ENCODE peak calls at places on chromosomes 11 and 22, in five cellular contexts. Q is bronchial epithelial cell, N is spleen, H is Calu3, Z is HCT116. B is an unnamed sample.

GRCh38 chr11:69066122-69067112 is 17.7 kb downstream of the TPCN2 start:
- DNase-seq in Q (no peak), N (no peak), H (no peak), Z (no peak), B (no peak)

GRCh38 chr11:15905334-15905733 is 451.0 kb downstream of the SOX6 start:
- DNase-seq in Q (no peak), N (no peak), H (no peak), Z (no peak), B (no peak)

GRCh38 chr22:20319745-20320658 is at the start of gene DGCR6L:
- DNase-seq in Q (peak), N (peak), H (peak), Z (peak), B (peak)

GRCh38 chr11:27694992-27695391 is 5.3 kb downstream of the BDNF start:
- DNase-seq in Q (peak), N (no peak), H (no peak), Z (no peak), B (no peak)

GRCh38 chr22:23675502-23676415 is 15.1 kb upstream of the RGL4 start:
- DNase-seq in Q (no peak), N (peak), H (peak), Z (no peak), B (peak)

GRCh38 chr11:131033151-131033651 is 116.9 kb upstream of the SNX19 start:
- DNase-seq in Q (peak), N (no peak), H (peak), Z (peak), B (no peak)

GRCh38 chr11:68441466-68442230 is 18.9 kb upstream of the PPP6R3 start:
- DNase-seq in Q (no peak), N (no peak), H (no peak), Z (no peak), B (peak)

GRCh38 chr11:121291896-121292502 is 572 bp upstream of the SC5D start:
- DNase-seq in Q (peak), N (no peak), H (no peak), Z (no peak), B (no peak)

GRCh38 chr11:107856981-107857517 is 1.5 kb downstream of the SLC35F2 start:
- DNase-seq in Q (peak), N (no peak), H (peak), Z (peak), B (no peak)

GRCh38 chr22:40400173-40400572 is 29.8 kb downstream of the SGSM3 start:
- DNase-seq in Q (no peak), N (peak), H (no peak), Z (no peak), B (no peak)

GRCh38 chr22:46534177-46534776 is 3.1 kb downstream of the CELSR1 start:
- DNase-seq in Q (no peak), N (no peak), H (no peak), Z (no peak), B (no peak)

GRCh38 chr11:113345978-113346377 is 31.6 kb downstream of the TTC12 start:
- DNase-seq in Q (peak), N (no peak), H (no peak), Z (no peak), B (no peak)

GRCh38 chr22:19291580-19292261 is at the start of gene CLTCL1:
- DNase-seq in Q (peak), N (peak), H (peak), Z (peak), B (peak)

GRCh38 chr11:110077318-110077717 is 15.9 kb upstream of the ZC3H12C start:
- DNase-seq in Q (no peak), N (no peak), H (no peak), Z (no peak), B (no peak)

GRCh38 chr11:45180158-45180887 is 33.9 kb downstream of the PRDM11 start:
- DNase-seq in Q (peak), N (peak), H (peak), Z (peak), B (peak)

GRCh38 chr11:125154380-125155099 is 10.0 kb upstream of the PKNOX2 start:
- DNase-seq in Q (no peak), N (peak), H (no peak), Z (no peak), B (no peak)

DNA sequence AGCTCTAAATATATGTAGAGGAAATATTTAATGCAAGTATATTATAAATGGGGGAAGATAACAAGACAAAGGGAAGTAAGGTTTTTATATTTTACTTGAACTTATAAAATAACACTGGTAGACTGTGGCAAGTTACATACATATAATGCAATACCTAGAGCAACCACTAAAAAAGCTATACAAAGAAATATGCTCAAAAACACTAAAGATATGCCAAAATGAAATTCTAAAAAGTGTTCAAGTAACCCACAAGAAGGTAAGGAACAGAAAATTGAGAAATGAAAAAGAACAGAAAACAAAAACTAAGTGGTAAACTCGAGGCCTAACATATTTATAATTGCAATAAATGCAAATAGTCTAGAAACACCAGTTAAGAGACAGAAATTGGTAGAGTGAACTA is 32.5 kb downstream of the BTG4 start:
- DNase-seq in Q (no peak), N (no peak), H (no peak), Z (no peak), B (no peak)
- TF ChIP-seq CTCF in Q (no peak), N (no peak), H (no peak), Z (peak), B (no peak)

GRCh38 chr11:843818-844692 is 1.4 kb downstream of the TSPAN4 start:
- DNase-seq in Q (peak), N (peak), H (peak), Z (no peak), B (no peak)
- TF ChIP-seq CTCF in Q (no peak), N (no peak), H (no peak), Z (no peak), B (no peak)

GRCh38 chr11:11899401-11899800 is 57.6 kb downstream of the USP47 start:
- DNase-seq in Q (no peak), N (no peak), H (no peak), Z (no peak), B (no peak)
- TF ChIP-seq CTCF in Q (no peak), N (no peak), H (no peak), Z (peak), B (no peak)

DNA sequence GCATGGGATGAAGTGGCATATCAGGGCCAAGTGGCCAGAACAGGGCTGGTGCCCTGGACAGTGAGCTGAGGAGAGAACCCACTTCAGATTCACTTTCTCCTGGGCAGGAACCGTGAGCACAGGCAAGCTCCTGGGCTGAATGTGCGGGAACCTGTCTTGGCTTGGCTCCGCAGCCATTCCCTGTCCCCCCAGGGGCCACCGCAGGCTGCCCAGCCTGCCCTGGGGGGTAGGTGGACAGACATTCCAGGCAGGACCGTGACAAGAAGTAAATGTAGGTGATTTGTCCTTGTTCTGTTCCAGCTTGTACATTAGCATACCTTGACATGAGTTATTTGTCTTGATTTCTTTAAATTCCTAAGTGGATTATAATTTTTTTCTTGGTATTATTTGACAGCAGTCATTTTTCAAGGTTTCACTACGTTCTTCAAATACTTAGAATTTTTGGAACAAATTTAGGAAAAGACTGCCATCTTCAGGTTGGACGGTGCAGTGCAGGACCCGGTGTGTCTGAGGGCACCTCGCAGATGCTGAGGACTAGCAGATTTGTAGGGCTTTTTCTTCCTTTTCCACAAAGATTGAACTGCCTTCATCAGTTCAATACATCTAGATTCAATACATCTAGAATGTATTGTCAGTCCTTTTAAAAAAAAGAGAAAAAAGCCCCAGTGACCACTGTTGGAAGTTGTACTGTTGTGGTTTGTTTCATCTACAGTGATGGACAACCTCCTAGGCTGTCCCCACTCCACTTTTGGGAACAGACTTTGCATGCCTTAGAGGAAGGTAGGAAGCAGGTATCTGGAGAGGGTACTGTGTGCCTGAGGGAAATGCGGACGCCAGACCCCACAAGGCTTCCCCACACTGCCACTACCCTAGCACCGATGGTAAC is 115.1 kb upstream of the RASSF10 start:
- DNase-seq in Q (peak), N (no peak), H (peak), Z (peak), B (peak)
- TF ChIP-seq CTCF in Q (peak), N (peak), H (peak), Z (peak), B (peak)

DNA sequence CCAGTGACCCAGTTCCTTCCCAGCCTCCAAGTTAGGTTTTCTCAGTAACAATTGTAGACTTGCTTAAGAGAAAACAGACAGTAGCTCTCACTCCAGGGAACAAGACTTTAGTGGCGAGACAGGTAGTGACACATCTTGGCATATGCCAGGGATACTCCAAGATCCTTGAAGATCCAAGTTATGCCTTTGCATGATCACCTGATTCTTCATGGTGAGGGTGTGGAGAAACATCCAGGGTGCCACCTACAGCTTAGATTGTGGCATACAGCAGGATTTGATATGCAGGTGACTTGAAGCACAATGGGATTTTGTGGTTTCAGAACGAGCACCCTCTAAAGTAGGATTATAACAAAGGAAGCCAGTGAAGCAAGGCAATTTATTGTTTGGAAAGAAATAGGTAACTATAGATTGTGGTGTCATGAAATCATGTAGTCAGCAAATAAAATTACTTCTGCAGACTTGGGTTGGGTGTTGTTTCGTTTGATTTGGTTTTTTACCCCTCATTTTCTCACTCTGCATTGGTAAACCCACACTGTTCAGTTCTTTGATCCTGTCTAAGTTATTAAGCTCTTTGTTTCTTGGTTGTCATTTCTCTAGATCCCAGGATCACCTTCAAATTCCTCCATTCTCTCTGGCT is 9.2 kb downstream of the POU2AF3 start:
- DNase-seq in Q (no peak), N (no peak), H (no peak), Z (no peak), B (no peak)
- TF ChIP-seq CTCF in Q (no peak), N (no peak), H (no peak), Z (no peak), B (no peak)

DNA sequence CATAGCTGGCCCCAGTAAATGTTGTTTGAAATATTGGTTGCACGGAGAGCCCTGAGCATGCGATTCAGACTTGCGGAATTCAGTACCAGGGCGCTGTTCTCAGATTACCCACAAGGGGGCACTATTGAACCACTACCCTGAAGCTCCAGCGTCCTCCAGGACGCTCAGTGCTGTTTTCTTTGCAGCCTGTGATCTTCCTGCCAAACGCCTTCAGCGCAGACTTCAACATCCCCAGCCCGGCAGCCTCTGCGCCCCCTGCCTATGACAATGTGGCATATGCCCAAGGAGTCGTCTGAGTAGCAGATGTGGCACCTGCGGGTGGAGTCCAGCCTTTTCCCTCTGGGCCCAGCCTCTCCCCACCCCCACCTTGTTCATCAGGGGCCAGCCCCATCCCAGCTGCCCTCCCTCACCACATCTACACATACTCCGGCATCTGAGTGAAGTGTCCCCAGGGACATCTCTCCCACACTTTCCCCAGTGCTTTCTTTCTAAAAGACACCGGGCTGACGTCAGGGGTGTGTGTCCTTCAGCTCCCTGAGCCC is 9.6 kb upstream of the MS4A10 start:
- DNase-seq in Q (peak), N (peak), H (peak), Z (peak), B (peak)
- TF ChIP-seq CTCF in Q (peak), N (peak), H (peak), Z (peak), B (peak)

GRCh38 chr11:3959015-3959917 is 103.8 kb downstream of the STIM1 start:
- DNase-seq in Q (peak), N (no peak), H (peak), Z (no peak), B (no peak)
- TF ChIP-seq CTCF in Q (no peak), N (no peak), H (no peak), Z (peak), B (peak)

GRCh38 chr11:99020324-99021225 is at the start of gene CNTN5:
- DNase-seq in Q (peak), N (no peak), H (peak), Z (no peak), B (peak)
- TF ChIP-seq CTCF in Q (no peak), N (no peak), H (no peak), Z (no peak), B (peak)

DNA sequence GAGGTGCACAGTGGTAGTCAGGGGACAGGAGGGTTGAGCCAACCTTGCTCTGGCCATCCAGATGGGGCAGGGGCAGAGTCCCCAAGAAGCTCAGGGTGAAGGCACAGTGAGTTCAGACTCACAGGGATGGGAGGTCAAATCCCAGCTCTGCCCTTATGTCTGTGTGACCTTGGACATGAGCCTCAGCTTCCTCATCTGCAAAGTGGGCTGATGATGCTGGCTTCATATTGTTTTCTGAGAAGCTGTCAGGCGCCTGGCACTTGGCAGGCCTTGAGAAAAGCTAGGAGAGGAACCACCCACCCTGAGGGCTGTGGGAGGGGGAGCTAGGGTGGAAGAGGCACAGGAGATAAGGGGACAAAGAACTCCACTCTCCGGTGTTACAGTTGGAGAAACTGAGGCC is 23.6 kb downstream of the CYTH4 start:
- DNase-seq in Q (no peak), N (no peak), H (no peak), Z (no peak), B (no peak)
- TF ChIP-seq CTCF in Q (no peak), N (no peak), H (no peak), Z (no peak), B (no peak)

DNA sequence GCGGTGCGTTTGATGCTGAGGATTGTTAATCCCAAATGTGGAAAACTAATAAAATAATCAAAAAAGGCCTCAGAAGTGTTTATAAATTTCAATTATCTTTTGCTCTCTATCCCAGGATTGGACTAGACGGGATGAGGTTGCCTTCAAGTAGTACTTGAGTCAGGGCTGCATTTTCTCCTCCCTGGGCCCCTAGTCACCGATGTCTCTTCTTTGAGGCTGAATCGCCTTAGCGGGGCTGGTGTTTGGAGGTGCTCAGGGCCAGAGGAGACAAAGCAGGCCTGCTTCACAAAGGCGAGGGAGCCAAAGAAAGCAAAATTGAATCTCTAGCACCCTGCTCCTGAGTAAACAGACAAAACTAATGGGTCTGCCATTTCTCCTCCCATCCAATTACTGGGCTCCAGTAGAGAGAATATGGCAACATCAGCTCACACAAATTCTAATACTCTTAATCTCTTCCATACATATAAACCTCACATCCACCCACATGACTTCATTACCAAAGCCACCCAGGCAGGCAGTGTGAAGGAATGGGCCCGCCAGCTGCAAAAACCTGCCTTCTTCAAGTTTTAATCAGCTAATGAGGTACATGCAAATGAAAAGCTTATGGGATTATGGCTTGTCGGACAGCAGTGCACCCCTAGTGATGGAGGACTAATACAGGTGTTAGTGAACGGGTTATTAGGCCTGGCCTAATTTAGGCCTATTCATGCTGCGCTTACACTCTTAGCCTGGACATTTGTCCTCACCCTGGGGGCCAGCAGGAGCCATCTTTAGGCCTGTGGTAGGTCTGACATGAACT is 52.7 kb upstream of the HTATIP2 start:
- DNase-seq in Q (no peak), N (no peak), H (no peak), Z (no peak), B (no peak)
- TF ChIP-seq CTCF in Q (no peak), N (no peak), H (no peak), Z (no peak), B (no peak)

B was measured in BE2C.